ENCODE peak calls at places on chromosomes 2 and 18, in seven cellular contexts. U, P, X, D, B, R and S are unnamed samples.

GRCh38 chr2:168810235-168810634 is 7.8 kb downstream of the NOSTRIN start:
- DNase-seq in U (no peak), P (peak; percentile 56), X (no peak), D (no peak), B (no peak), R (no peak), S (no peak)

GRCh38 chr2:235679471-235679870 is 185.6 kb downstream of the AGAP1 start:
- DNase-seq in U (no peak), P (no peak), X (no peak), D (no peak), B (no peak), R (no peak), S (no peak)

GRCh38 chr2:143930891-143931290 is 589.0 kb downstream of the ZEB2 start:
- DNase-seq in U (no peak), P (no peak), X (no peak), D (no peak), B (peak; percentile 57), R (no peak), S (no peak)

GRCh38 chr2:27162151-27163121 is 13.6 kb downstream of the TCF23 start:
- DNase-seq in U (no peak), P (no peak), X (no peak), D (peak; percentile 62), B (peak; percentile 48), R (no peak), S (peak; percentile 19)

GRCh38 chr18:31211047-31211446 is 48.4 kb upstream of the DSC1 start:
- DNase-seq in U (no peak), P (peak; percentile 82), X (no peak), D (no peak), B (peak; percentile 59), R (no peak), S (no peak)

GRCh38 chr2:234478121-234478858 is 18.6 kb downstream of the ARL4C start:
- DNase-seq in U (no peak), P (no peak), X (no peak), D (peak; percentile 39), B (no peak), R (no peak), S (no peak)

GRCh38 chr2:101515512-101515911 is 40.6 kb upstream of the RFX8 start:
- DNase-seq in U (no peak), P (no peak), X (no peak), D (peak; percentile 73), B (no peak), R (no peak), S (peak; percentile 24)

GRCh38 chr18:24672165-24672950 is 211.9 kb downstream of the HRH4 start:
- DNase-seq in U (no peak), P (no peak), X (no peak), D (peak; percentile 39), B (no peak), R (no peak), S (peak; percentile 59)

GRCh38 chr2:102080451-102081054 is 62.0 kb upstream of the IL1R1 start:
- DNase-seq in U (no peak), P (no peak), X (no peak), D (peak; percentile 44), B (no peak), R (no peak), S (peak; percentile 52)

GRCh38 chr18:22545091-22545795 is 127.5 kb upstream of the CTAGE1 start:
- DNase-seq in U (no peak), P (no peak), X (no peak), D (no peak), B (no peak), R (no peak), S (no peak)

GRCh38 chr18:26335139-26335933 is 109.1 kb downstream of the TAF4B start:
- DNase-seq in U (no peak), P (peak; percentile 44), X (no peak), D (no peak), B (no peak), R (no peak), S (peak; percentile 32)

GRCh38 chr18:12287131-12287681 is 20.8 kb upstream of the TUBB6 start:
- DNase-seq in U (no peak), P (peak; percentile 40), X (peak; percentile 76), D (no peak), B (peak; percentile 72), R (no peak), S (no peak)

GRCh38 chr2:55887906-55888625 is 35.5 kb downstream of the EFEMP1 start:
- DNase-seq in U (no peak), P (no peak), X (no peak), D (peak; percentile 94), B (peak; percentile 51), R (no peak), S (peak; percentile 88)

GRCh38 chr2:11974573-11974972 is 228.1 kb downstream of the LPIN1 start:
- DNase-seq in U (no peak), P (no peak), X (no peak), D (no peak), B (no peak), R (no peak), S (no peak)

GRCh38 chr2:220562375-220563140 is 935.1 kb downstream of the SLC4A3 start:
- DNase-seq in U (no peak), P (no peak), X (no peak), D (no peak), B (no peak), R (no peak), S (no peak)

GRCh38 chr2:72993147-72993546 is 75.8 kb downstream of the EMX1 start:
- DNase-seq in U (peak; percentile 75), P (peak; percentile 70), X (peak; percentile 69), D (peak; percentile 13), B (no peak), R (peak; percentile 82), S (peak; percentile 43)

GRCh38 chr2:210443527-210443926 is 33.0 kb downstream of the LANCL1 start:
- DNase-seq in U (no peak), P (no peak), X (no peak), D (no peak), B (no peak), R (no peak), S (no peak)

GRCh38 chr2:203796278-203796677 is 71.3 kb upstream of the CTLA4 start:
- DNase-seq in U (no peak), P (no peak), X (no peak), D (no peak), B (no peak), R (no peak), S (no peak)

GRCh38 chr2:227293531-227293930 is 31.5 kb upstream of the MFF start:
- DNase-seq in U (no peak), P (no peak), X (no peak), D (no peak), B (no peak), R (no peak), S (no peak)

GRCh38 chr2:53672881-53673522 is 94.6 kb upstream of the CHAC2 start:
- DNase-seq in U (no peak), P (no peak), X (no peak), D (peak; percentile 52), B (peak; percentile 74), R (no peak), S (peak; percentile 29)

GRCh38 chr2:36511858-36512630 is 85.9 kb downstream of the FEZ2 start:
- DNase-seq in U (no peak), P (no peak), X (no peak), D (no peak), B (no peak), R (no peak), S (no peak)

GRCh38 chr18:36735130-36735529 is 93.7 kb downstream of the TPGS2 start:
- DNase-seq in U (no peak), P (no peak), X (no peak), D (no peak), B (no peak), R (no peak), S (no peak)

GRCh38 chr2:71154798-71155197 is 24.4 kb downstream of the MPHOSPH10 start:
- DNase-seq in U (no peak), P (peak; percentile 82), X (peak; percentile 77), D (no peak), B (peak; percentile 48), R (no peak), S (peak; percentile 3)

DNA sequence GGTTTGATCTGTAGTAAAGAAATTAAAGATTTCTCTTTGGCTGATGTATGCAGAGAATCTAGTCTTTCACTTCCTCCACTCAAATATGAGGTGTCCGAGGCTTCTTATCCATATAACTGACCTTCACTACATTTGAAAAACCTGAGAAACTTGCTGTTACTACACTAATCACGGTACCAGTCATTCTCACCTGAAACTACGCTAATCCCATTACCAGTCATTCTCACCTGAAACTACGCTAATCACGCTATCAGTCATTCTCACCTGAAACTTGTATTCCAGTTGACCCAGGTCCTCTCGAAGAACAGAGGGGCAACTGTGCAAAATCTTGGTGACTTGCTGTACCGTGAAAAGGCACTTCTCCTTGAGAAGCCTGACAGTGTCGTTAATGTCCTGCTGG is 5.1 kb downstream of the MTERF4 start:
- DNase-seq in U (no peak), P (no peak), X (no peak), D (no peak), B (no peak), R (no peak), S (no peak)
- H2AK5ac ChIP-seq in U (no peak overlapping the region), P (no peak overlapping the region), X (no peak overlapping the region), D (no peak overlapping the region), B (no peak overlapping the region), R (no peak overlapping the region), S (no peak overlapping the region)

DNA sequence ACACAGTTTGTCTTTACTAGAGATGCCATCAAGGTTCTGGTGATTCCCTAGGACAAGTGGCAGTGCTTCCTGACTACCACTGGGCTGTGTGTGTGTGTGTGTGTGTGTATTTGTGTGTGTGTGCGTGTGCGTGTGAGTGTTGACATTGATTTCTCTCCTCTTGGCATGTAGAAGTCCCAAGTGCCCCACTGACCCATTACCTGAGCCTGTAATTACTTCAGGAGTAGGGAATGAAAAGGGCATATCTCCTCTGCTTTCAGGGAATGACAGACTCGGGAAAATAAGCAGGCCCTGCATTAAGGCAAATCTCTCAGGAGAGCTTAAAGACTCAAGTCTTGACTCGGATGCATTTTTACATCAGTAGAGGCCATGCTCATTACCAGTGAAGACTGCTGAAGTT is 761.7 kb downstream of the DCC start:
- DNase-seq in U (no peak), P (no peak), X (no peak), D (no peak), B (no peak), R (no peak), S (no peak)
- H4K8ac ChIP-seq in U (no peak overlapping the region), P (no peak overlapping the region), X (no peak overlapping the region), D (no peak overlapping the region), B (no peak overlapping the region), R (no peak overlapping the region), S (no peak overlapping the region)

GRCh38 chr2:189131986-189132385 is 47.6 kb downstream of the COL5A2 start:
- DNase-seq in U (no peak), P (no peak), X (no peak), D (no peak), B (no peak), R (no peak), S (no peak)
- H3K4me1 ChIP-seq in U (no peaks in the 10 kb centered on the region), P (no peaks in the 10 kb centered on the region), X (no peaks in the 10 kb centered on the region), D (peaks cover 10% of the 10 kb centered on the region), B (no peaks in the 10 kb centered on the region), R (no peaks in the 10 kb centered on the region), S (peaks cover 1% of the 10 kb centered on the region)

GRCh38 chr2:139495851-139496250 is 715.7 kb upstream of the NXPH2 start:
- DNase-seq in U (no peak), P (no peak), X (peak; percentile 26), D (no peak), B (no peak), R (no peak), S (no peak)
- H2AK5ac ChIP-seq in U (no peak overlapping the region), P (no peak overlapping the region), X (no peak overlapping the region), D (no peak overlapping the region), B (no peak overlapping the region), R (no peak overlapping the region), S (no peak overlapping the region)

GRCh38 chr18:72119082-72119481 is 425.1 kb downstream of the CBLN2 start:
- DNase-seq in U (no peak), P (no peak), X (no peak), D (no peak), B (no peak), R (no peak), S (no peak)
- H4K8ac ChIP-seq in U (no peak overlapping the region), P (no peak overlapping the region), X (no peak overlapping the region), D (no peak overlapping the region), B (no peak overlapping the region), R (no peak overlapping the region), S (no peak overlapping the region)